ENCODE peak calls at places on chromosomes 4 and X, in nine cellular contexts. One of them, this sample, is unnamed.

GRCh38 chr4:46388860-46389259 is 1.1 kb downstream of the GABRA2 start:
- DNase-seq in mucosa of descending colon: peak
- DNase-seq in psoas muscle: no peak
- DNase-seq in choroid plexus epithelial cell: peak
- DNase-seq in fibroblast of lung: no peak
- DNase-seq in prostate gland: no peak
- DNase-seq in cardiac muscle cell: no peak
- DNase-seq in OCI-LY7: no peak
- DNase-seq in osteoblast: no peak
- DNase-seq in this sample: no peak

GRCh38 chr4:128358231-128358902 is 70.8 kb upstream of the PGRMC2 start:
- DNase-seq in OCI-LY7: no peak
- DNase-seq in cardiac muscle cell: peak
- DNase-seq in psoas muscle: no peak
- DNase-seq in mucosa of descending colon: no peak
- DNase-seq in fibroblast of lung: peak
- DNase-seq in osteoblast: no peak
- DNase-seq in choroid plexus epithelial cell: peak
- DNase-seq in prostate gland: no peak
- DNase-seq in this sample: no peak

GRCh38 chrX:46759645-46759974 is 692 bp upstream of the SLC9A7 start:
- DNase-seq in fibroblast of lung: peak
- DNase-seq in mucosa of descending colon: no peak
- DNase-seq in osteoblast: no peak
- DNase-seq in psoas muscle: no peak
- DNase-seq in OCI-LY7: no peak
- DNase-seq in prostate gland: no peak
- DNase-seq in choroid plexus epithelial cell: no peak
- DNase-seq in cardiac muscle cell: no peak
- DNase-seq in this sample: no peak

GRCh38 chr4:139899346-139899745 is 233.7 kb downstream of the MGST2 start:
- DNase-seq in osteoblast: no peak
- DNase-seq in fibroblast of lung: no peak
- DNase-seq in mucosa of descending colon: no peak
- DNase-seq in OCI-LY7: no peak
- DNase-seq in cardiac muscle cell: no peak
- DNase-seq in psoas muscle: no peak
- DNase-seq in choroid plexus epithelial cell: no peak
- DNase-seq in prostate gland: no peak
- DNase-seq in this sample: no peak

GRCh38 chrX:24838624-24839023 is 144.9 kb downstream of the POLA1 start:
- DNase-seq in OCI-LY7: peak
- DNase-seq in choroid plexus epithelial cell: peak
- DNase-seq in fibroblast of lung: peak
- DNase-seq in mucosa of descending colon: peak
- DNase-seq in prostate gland: peak
- DNase-seq in cardiac muscle cell: peak
- DNase-seq in osteoblast: no peak
- DNase-seq in psoas muscle: no peak
- DNase-seq in this sample: peak

GRCh38 chrX:136291824-136292223 is 8.9 kb upstream of the ADGRG4 start:
- DNase-seq in cardiac muscle cell: no peak
- DNase-seq in fibroblast of lung: no peak
- DNase-seq in psoas muscle: no peak
- DNase-seq in choroid plexus epithelial cell: no peak
- DNase-seq in mucosa of descending colon: no peak
- DNase-seq in prostate gland: no peak
- DNase-seq in osteoblast: no peak
- DNase-seq in OCI-LY7: no peak
- DNase-seq in this sample: no peak

GRCh38 chr4:71857713-71858451 is 74.0 kb upstream of the GC start:
- DNase-seq in prostate gland: no peak
- DNase-seq in cardiac muscle cell: peak
- DNase-seq in mucosa of descending colon: peak
- DNase-seq in psoas muscle: no peak
- DNase-seq in osteoblast: no peak
- DNase-seq in fibroblast of lung: no peak
- DNase-seq in OCI-LY7: no peak
- DNase-seq in choroid plexus epithelial cell: no peak
- DNase-seq in this sample: no peak

GRCh38 chr4:74968456-74969164 is 35.7 kb downstream of the PARM1 start:
- DNase-seq in prostate gland: no peak
- DNase-seq in cardiac muscle cell: no peak
- DNase-seq in OCI-LY7: no peak
- DNase-seq in osteoblast: no peak
- DNase-seq in psoas muscle: no peak
- DNase-seq in mucosa of descending colon: no peak
- DNase-seq in fibroblast of lung: no peak
- DNase-seq in choroid plexus epithelial cell: no peak
- DNase-seq in this sample: no peak

GRCh38 chr4:96097693-96098092 is 257.8 kb downstream of the PDHA2 start:
- DNase-seq in cardiac muscle cell: no peak
- DNase-seq in OCI-LY7: no peak
- DNase-seq in osteoblast: no peak
- DNase-seq in choroid plexus epithelial cell: no peak
- DNase-seq in prostate gland: no peak
- DNase-seq in fibroblast of lung: no peak
- DNase-seq in mucosa of descending colon: no peak
- DNase-seq in psoas muscle: no peak
- DNase-seq in this sample: no peak

DNA sequence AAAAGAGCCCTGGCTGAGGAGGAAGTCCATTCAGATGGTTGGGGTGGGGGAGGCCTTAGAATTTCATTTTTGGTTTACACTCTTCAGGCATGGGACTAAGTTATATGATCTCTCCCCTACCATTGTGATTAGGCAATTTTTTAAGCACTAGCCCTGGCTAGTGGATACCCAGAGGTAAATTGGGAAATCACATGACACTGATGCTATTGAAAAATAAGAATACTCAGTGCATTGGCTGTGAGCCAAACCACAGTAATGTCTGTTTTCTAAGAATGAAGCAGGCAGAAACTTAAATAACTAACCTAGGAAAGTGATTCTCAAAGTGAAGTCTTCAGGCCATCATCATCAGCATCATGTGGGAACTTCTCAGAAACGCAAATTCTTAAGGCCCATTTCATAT is 149.7 kb downstream of the RRAGB start:
- DNase-seq in choroid plexus epithelial cell: peak
- DNase-seq in cardiac muscle cell: no peak
- DNase-seq in osteoblast: no peak
- DNase-seq in mucosa of descending colon: peak
- DNase-seq in fibroblast of lung: peak
- DNase-seq in psoas muscle: no peak
- DNase-seq in OCI-LY7: no peak
- DNase-seq in prostate gland: no peak
- DNase-seq in this sample: no peak
- H3K4me3 ChIP-seq in choroid plexus epithelial cell: no peak
- H3K4me3 ChIP-seq in cardiac muscle cell: no peak
- H3K4me3 ChIP-seq in osteoblast: no peak
- H3K4me3 ChIP-seq in mucosa of descending colon: no peak
- H3K4me3 ChIP-seq in fibroblast of lung: no peak
- H3K4me3 ChIP-seq in psoas muscle: no peak
- H3K4me3 ChIP-seq in OCI-LY7: no peak
- H3K4me3 ChIP-seq in prostate gland: no peak
- H3K4me3 ChIP-seq in this sample: no peak

GRCh38 chr4:212438-213174 is 88.3 kb downstream of the ZNF718 start:
- DNase-seq in cardiac muscle cell: peak
- DNase-seq in mucosa of descending colon: peak
- DNase-seq in osteoblast: peak
- DNase-seq in prostate gland: peak
- DNase-seq in OCI-LY7: no peak
- DNase-seq in choroid plexus epithelial cell: peak
- DNase-seq in fibroblast of lung: peak
- DNase-seq in psoas muscle: peak
- DNase-seq in this sample: peak
- H3K4me3 ChIP-seq in cardiac muscle cell: peak
- H3K4me3 ChIP-seq in mucosa of descending colon: no peak
- H3K4me3 ChIP-seq in osteoblast: peak
- H3K4me3 ChIP-seq in prostate gland: peak
- H3K4me3 ChIP-seq in OCI-LY7: no peak
- H3K4me3 ChIP-seq in choroid plexus epithelial cell: peak
- H3K4me3 ChIP-seq in fibroblast of lung: peak
- H3K4me3 ChIP-seq in psoas muscle: peak
- H3K4me3 ChIP-seq in this sample: peak

DNA sequence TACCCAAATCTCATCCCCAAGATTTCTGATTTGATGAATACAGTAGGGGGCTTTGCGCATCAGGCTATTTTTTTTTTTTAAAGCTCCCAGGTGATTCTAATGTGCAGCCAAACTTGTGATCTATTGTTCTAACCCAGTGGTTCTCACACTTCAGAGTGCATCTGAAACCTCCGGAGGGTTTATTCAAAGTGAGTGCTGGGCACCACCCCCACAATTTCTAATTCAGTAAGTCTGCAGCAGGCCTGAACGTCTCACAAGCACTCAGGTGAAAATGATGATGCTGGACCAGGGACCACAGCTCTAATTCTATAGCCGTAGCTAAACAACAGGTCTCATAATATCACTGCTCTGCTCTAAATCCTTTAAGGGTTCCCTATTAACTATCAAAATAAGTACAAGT is 211.4 kb downstream of the FMR1NB start:
- DNase-seq in OCI-LY7: peak
- DNase-seq in cardiac muscle cell: no peak
- DNase-seq in psoas muscle: no peak
- DNase-seq in choroid plexus epithelial cell: no peak
- DNase-seq in fibroblast of lung: no peak
- DNase-seq in osteoblast: no peak
- DNase-seq in mucosa of descending colon: no peak
- DNase-seq in prostate gland: no peak
- DNase-seq in this sample: no peak
- H3K4me3 ChIP-seq in OCI-LY7: peak
- H3K4me3 ChIP-seq in cardiac muscle cell: no peak
- H3K4me3 ChIP-seq in psoas muscle: no peak
- H3K4me3 ChIP-seq in choroid plexus epithelial cell: no peak
- H3K4me3 ChIP-seq in fibroblast of lung: no peak
- H3K4me3 ChIP-seq in osteoblast: no peak
- H3K4me3 ChIP-seq in mucosa of descending colon: no peak
- H3K4me3 ChIP-seq in prostate gland: no peak
- H3K4me3 ChIP-seq in this sample: no peak

DNA sequence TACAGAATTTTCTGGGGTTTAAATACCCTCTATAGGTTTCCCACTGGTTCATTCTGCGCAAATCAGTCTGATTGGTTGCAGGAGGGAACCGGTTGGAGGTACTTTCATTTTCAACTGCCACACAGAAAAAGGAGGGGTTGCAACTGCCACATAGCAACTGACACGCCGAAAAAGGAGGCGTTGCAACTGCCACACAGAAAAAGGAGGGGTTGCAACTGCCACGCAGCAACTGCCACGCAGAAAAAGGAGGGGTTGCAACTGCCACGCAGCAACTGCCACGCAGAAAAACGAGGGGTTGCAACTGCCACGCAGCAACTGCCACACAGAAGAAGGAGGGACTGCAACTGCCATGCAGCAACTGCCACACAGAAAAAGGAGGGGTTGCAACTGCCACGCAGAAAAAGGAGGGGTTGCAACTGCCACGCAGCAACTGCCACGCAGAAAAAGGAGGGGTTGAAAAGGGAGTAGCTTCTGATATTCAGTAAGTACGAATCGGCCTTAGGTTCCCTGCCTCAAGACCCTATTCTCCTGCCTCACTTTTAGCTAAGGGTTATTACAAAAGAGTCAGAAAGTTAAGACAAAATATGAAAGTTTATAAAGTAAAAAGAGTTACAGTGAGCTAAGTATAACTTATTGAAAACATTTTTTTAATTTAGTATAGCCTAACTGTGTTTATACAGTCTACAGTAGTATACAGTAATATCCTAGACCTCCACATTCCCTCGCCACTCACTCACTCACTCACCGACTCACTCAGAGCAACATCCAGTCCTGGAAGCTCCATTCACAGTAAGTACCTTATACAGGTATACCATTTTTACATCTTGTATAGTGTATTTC is 431.8 kb downstream of the KCTD8 start:
- DNase-seq in OCI-LY7: no peak
- DNase-seq in choroid plexus epithelial cell: peak
- DNase-seq in osteoblast: no peak
- DNase-seq in fibroblast of lung: peak
- DNase-seq in mucosa of descending colon: no peak
- DNase-seq in psoas muscle: no peak
- DNase-seq in prostate gland: no peak
- DNase-seq in cardiac muscle cell: no peak
- DNase-seq in this sample: no peak
- H3K4me3 ChIP-seq in OCI-LY7: no peak
- H3K4me3 ChIP-seq in choroid plexus epithelial cell: no peak
- H3K4me3 ChIP-seq in osteoblast: no peak
- H3K4me3 ChIP-seq in fibroblast of lung: no peak
- H3K4me3 ChIP-seq in mucosa of descending colon: no peak
- H3K4me3 ChIP-seq in psoas muscle: no peak
- H3K4me3 ChIP-seq in prostate gland: no peak
- H3K4me3 ChIP-seq in cardiac muscle cell: no peak
- H3K4me3 ChIP-seq in this sample: no peak

DNA sequence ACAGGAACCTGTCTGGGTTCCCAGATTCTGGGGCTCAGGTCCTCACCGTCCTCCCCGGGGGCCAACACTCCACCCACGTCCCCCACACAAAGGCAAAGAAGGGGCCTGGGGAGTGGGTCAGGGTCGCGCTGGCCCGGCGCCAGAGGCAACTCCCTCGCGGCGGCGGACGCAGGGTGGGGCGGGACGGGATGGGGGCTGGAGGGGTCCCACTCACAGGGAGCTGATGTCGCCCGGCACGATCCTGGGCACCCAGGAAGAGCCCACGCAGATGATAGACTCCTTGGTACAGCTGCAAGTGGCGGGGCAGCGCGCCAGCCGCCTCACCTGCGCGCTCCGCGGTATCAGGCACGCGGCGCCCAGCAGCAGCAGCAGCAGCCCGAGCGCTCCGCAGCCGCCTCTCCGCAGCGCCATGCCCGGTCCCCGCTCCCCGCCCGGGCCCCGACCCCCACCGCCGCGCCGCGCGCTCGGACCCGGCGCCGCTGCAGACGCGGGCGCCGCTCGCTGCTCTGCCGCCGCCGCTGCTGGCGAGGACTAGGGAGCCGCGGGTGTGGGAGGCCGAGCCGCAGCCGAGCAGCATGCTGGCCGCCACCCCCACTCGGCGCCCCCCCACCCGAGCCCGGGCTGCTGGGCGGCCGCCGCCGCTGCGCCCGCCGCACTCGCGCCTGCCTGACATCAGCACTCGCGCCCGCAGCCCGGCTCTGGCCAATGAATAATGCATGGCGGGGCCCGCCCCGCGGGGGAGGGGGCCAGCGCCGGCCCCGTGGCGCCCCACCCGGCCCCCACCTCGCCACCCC is at the start of gene LGI2:
- DNase-seq in OCI-LY7: no peak
- DNase-seq in osteoblast: peak
- DNase-seq in choroid plexus epithelial cell: peak
- DNase-seq in mucosa of descending colon: peak
- DNase-seq in fibroblast of lung: no peak
- DNase-seq in psoas muscle: peak
- DNase-seq in cardiac muscle cell: peak
- DNase-seq in prostate gland: no peak
- DNase-seq in this sample: no peak
- H3K4me3 ChIP-seq in OCI-LY7: no peak
- H3K4me3 ChIP-seq in osteoblast: peak
- H3K4me3 ChIP-seq in choroid plexus epithelial cell: peak
- H3K4me3 ChIP-seq in mucosa of descending colon: no peak
- H3K4me3 ChIP-seq in fibroblast of lung: peak
- H3K4me3 ChIP-seq in psoas muscle: peak
- H3K4me3 ChIP-seq in cardiac muscle cell: peak
- H3K4me3 ChIP-seq in prostate gland: peak
- H3K4me3 ChIP-seq in this sample: peak

This sample was measured in AG09309.